ENCODE peak calls at places on chromosomes 13 and 19, in five cellular contexts. R, T, N, Q and O are unnamed samples.

GRCh38 chr19:3426433-3426832 is 53.9 kb downstream of the SMIM24 start:
- DNase-seq in R (no peak), T (no peak), N (no peak), Q (no peak), O (no peak)

GRCh38 chr19:7861619-7862412 is 12.4 kb downstream of the PRR36 start:
- DNase-seq in R (no peak), T (peak; percentile 29), N (no peak), Q (no peak), O (peak; percentile 62)

GRCh38 chr19:44960906-44961734 is 5.9 kb downstream of the CLPTM1 start:
- DNase-seq in R (no peak), T (no peak), N (no peak), Q (peak; percentile 64), O (no peak)

GRCh38 chr13:48624016-48624415 is 29.7 kb upstream of the CYSLTR2 start:
- DNase-seq in R (no peak), T (no peak), N (no peak), Q (no peak), O (no peak)

GRCh38 chr19:58058428-58058827 is 654 bp upstream of the ZNF135 start:
- DNase-seq in R (no peak), T (no peak), N (no peak), Q (no peak), O (no peak)

GRCh38 chr19:5324947-5325346 is 15.7 kb downstream of the PTPRS start:
- DNase-seq in R (no peak), T (no peak), N (no peak), Q (no peak), O (no peak)

GRCh38 chr19:38285567-38285966 is 18.5 kb upstream of the C19orf33 start:
- DNase-seq in R (no peak), T (no peak), N (no peak), Q (no peak), O (no peak)

GRCh38 chr13:30466841-30467252 is 1.1 kb upstream of the HMGB1 start:
- DNase-seq in R (no peak), T (no peak), N (no peak), Q (peak; percentile 51), O (no peak)

GRCh38 chr13:100274942-100275506 is 186.1 kb downstream of the PCCA start:
- DNase-seq in R (no peak), T (no peak), N (no peak), Q (no peak), O (no peak)

GRCh38 chr13:33740134-33740538 is 77.8 kb upstream of the RFC3 start:
- DNase-seq in R (no peak), T (no peak), N (no peak), Q (no peak), O (no peak)

GRCh38 chr19:13410946-13411345 is 95.3 kb downstream of the CACNA1A start:
- DNase-seq in R (no peak), T (no peak), N (no peak), Q (no peak), O (no peak)

GRCh38 chr19:17385878-17386611 is 8.0 kb downstream of the CCDC194 start:
- DNase-seq in R (peak; percentile 48), T (peak; percentile 67), N (no peak), Q (peak; percentile 82), O (no peak)

GRCh38 chr19:16847407-16847806 is 18.2 kb downstream of the SIN3B start:
- DNase-seq in R (no peak), T (no peak), N (no peak), Q (no peak), O (no peak)

GRCh38 chr13:67515895-67516294 is 285.8 kb upstream of the PCDH9 start:
- DNase-seq in R (no peak), T (no peak), N (no peak), Q (no peak), O (no peak)

GRCh38 chr13:29918845-29919244 is 68.4 kb upstream of the UBL3 start:
- DNase-seq in R (no peak), T (no peak), N (no peak), Q (no peak), O (no peak)

GRCh38 chr13:50679321-50679720 is 164.2 kb downstream of the DLEU7 start:
- DNase-seq in R (no peak), T (no peak), N (no peak), Q (no peak), O (no peak)

GRCh38 chr13:103815619-103816018 is 749.4 kb upstream of the SLC10A2 start:
- DNase-seq in R (no peak), T (no peak), N (no peak), Q (no peak), O (no peak)

GRCh38 chr19:55284405-55285058 is 735 bp downstream of the BRSK1 start:
- DNase-seq in R (no peak), T (no peak), N (peak; percentile 40), Q (no peak), O (no peak)

GRCh38 chr19:21482863-21483276 is 22.5 kb upstream of the ZNF429 start:
- DNase-seq in R (peak; percentile 62), T (peak; percentile 36), N (no peak), Q (peak; percentile 52), O (no peak)

GRCh38 chr19:40530091-40530901 is 46.4 kb upstream of the SHKBP1 start:
- DNase-seq in R (peak; percentile 8), T (peak; percentile 57), N (peak; percentile 23), Q (peak; percentile 58), O (no peak)

GRCh38 chr13:90445179-90445578 is 902.3 kb upstream of the MIR17HG start:
- DNase-seq in R (no peak), T (no peak), N (no peak), Q (no peak), O (no peak)

GRCh38 chr19:38571682-38572081 is 46.1 kb downstream of the MAP4K1 start:
- DNase-seq in R (no peak), T (no peak), N (no peak), Q (no peak), O (no peak)

GRCh38 chr19:7590256-7590655 is 5.4 kb upstream of the CAMSAP3 start:
- DNase-seq in R (no peak), T (no peak), N (no peak), Q (no peak), O (no peak)

GRCh38 chr19:6213696-6214585 is 65.8 kb downstream of the MLLT1 start:
- DNase-seq in R (no peak), T (no peak), N (no peak), Q (no peak), O (peak; percentile 56)

GRCh38 chr13:59755647-59756290 is 408.0 kb downstream of the DIAPH3 start:
- DNase-seq in R (no peak), T (no peak), N (no peak), Q (no peak), O (no peak)

GRCh38 chr19:58361900-58362271 is 665 bp downstream of the ZNF497 start:
- DNase-seq in R (no peak), T (peak; percentile 52), N (peak; percentile 28), Q (peak; percentile 44), O (no peak)

GRCh38 chr19:34960103-34960805 is 3.8 kb downstream of the ZNF792 start:
- DNase-seq in R (no peak), T (no peak), N (no peak), Q (no peak), O (no peak)